ENCODE peak calls at places on chromosomes 3 and 15, in eight cellular contexts. C is pons; M is GM23248; S is type B pancreatic cell; H is sciatic nerve; R is stimulated activated naive B cell treated with anti-CD40 and anti-IgM and Interleukin-4, amounts not matched to agents 10 μg/mL and 1 μg/mL and 100 μg/mL, for 72 hours; K is HEK293T; G is omental fat pad. F is an unnamed sample.

GRCh38 chr15:65646486-65646885 is 24.7 kb downstream of the SLC24A1 start:
- DNase-seq in C (no peak), M (no peak), S (no peak), H (no peak), R (no peak), K (no peak), G (no peak), F (no peak)

GRCh38 chr3:142596726-142597088 is 514 bp downstream of the PLS1 start:
- DNase-seq in C (peak), M (no peak), S (no peak), H (no peak), R (no peak), K (no peak), G (no peak), F (no peak)

GRCh38 chr15:85048430-85048829 is 66.8 kb downstream of the PDE8A start:
- DNase-seq in C (no peak), M (peak), S (no peak), H (no peak), R (no peak), K (no peak), G (no peak), F (no peak)

GRCh38 chr3:139202226-139202958 is 141.4 kb upstream of the MRPS22 start:
- DNase-seq in C (peak), M (no peak), S (no peak), H (no peak), R (no peak), K (no peak), G (no peak), F (peak)

GRCh38 chr15:39300451-39301153 is 280.3 kb upstream of the THBS1 start:
- DNase-seq in C (no peak), M (peak), S (no peak), H (no peak), R (no peak), K (no peak), G (no peak), F (peak)

GRCh38 chr15:100060276-100060926 is 281.4 kb downstream of the ADAMTS17 start:
- DNase-seq in C (peak), M (peak), S (no peak), H (no peak), R (no peak), K (no peak), G (no peak), F (peak)

GRCh38 chr15:70090436-70091291 is 7.1 kb downstream of the TLE3 start:
- DNase-seq in C (no peak), M (no peak), S (no peak), H (no peak), R (no peak), K (no peak), G (no peak), F (no peak)

GRCh38 chr15:77083381-77084160 is 12.7 kb upstream of the TSPAN3 start:
- DNase-seq in C (peak), M (no peak), S (no peak), H (peak), R (peak), K (peak), G (peak), F (peak)

GRCh38 chr3:136194409-136195257 is 1.5 kb downstream of the MSL2 start:
- DNase-seq in C (peak), M (peak), S (no peak), H (no peak), R (peak), K (no peak), G (no peak), F (no peak)

GRCh38 chr3:42036483-42036823 is 54.7 kb upstream of the TRAK1 start:
- DNase-seq in C (no peak), M (peak), S (no peak), H (no peak), R (no peak), K (no peak), G (no peak), F (peak)